ENCODE peak calls at places on chromosome 13, in four cellular contexts. X is B cell, Q is ELF-1, V is ELR. I is an unnamed sample.
A peak's percentile ranks its signal among the peaks of the same experiment; 100 is the strongest.

GRCh38 chr13:48578516-48579166 is 45.8 kb upstream of the RCBTB2 start:
- DNase-seq in Q (no peak), X (no peak), V (no peak), I (no peak)

GRCh38 chr13:46211116-46211515 is 612 bp upstream of the LRRC63 start:
- DNase-seq in X (peak; percentile 22), V (peak; percentile 9), Q (no peak), I (no peak)

GRCh38 chr13:77377016-77377415 is 50.1 kb upstream of the MYCBP2 start:
- DNase-seq in Q (no peak), V (no peak), X (no peak), I (no peak)

GRCh38 chr13:37058801-37059135 is 720 bp downstream of the SUPT20H start:
- DNase-seq in Q (no peak), X (peak; percentile 15), V (peak; percentile 42), I (no peak)

GRCh38 chr13:49071341-49071937 is 95.7 kb downstream of the FNDC3A start:
- DNase-seq in X (no peak), V (peak; percentile 26), Q (no peak), I (no peak)

GRCh38 chr13:75875450-75875849 is 239.3 kb downstream of the LMO7 start:
- DNase-seq in X (no peak), V (no peak), Q (no peak), I (no peak)

GRCh38 chr13:94712287-94712811 is at the start of gene SOX21:
- DNase-seq in V (peak; percentile 13), X (peak; percentile 37), Q (peak; percentile 55), I (peak; percentile 26)

GRCh38 chr13:39913928-39914327 is 258.5 kb downstream of the COG6 start:
- DNase-seq in V (no peak), Q (no peak), X (no peak), I (no peak)

GRCh38 chr13:111939285-111940278 is 127.4 kb upstream of the SOX1 start:
- DNase-seq in Q (no peak), X (no peak), V (no peak), I (no peak)

GRCh38 chr13:93824286-93824685 is 597.7 kb downstream of the GPC6 start:
- DNase-seq in X (no peak), V (no peak), Q (no peak), I (no peak)

GRCh38 chr13:113533441-113533840 is 42.9 kb upstream of the DCUN1D2 start:
- DNase-seq in X (no peak), V (no peak), Q (peak; percentile 82), I (no peak)

GRCh38 chr13:113413178-113413897 is 40.0 kb downstream of the ADPRHL1 start:
- DNase-seq in Q (peak; percentile 56), V (no peak), X (no peak), I (no peak)

GRCh38 chr13:103663996-103664395 is 597.8 kb upstream of the SLC10A2 start:
- DNase-seq in Q (no peak), V (no peak), X (no peak), I (no peak)

GRCh38 chr13:30576528-30576927 is 41.2 kb upstream of the USPL1 start:
- DNase-seq in Q (no peak), V (peak; percentile 68), X (no peak), I (no peak)

GRCh38 chr13:83618966-83619365 is 263.3 kb downstream of the SLITRK1 start:
- DNase-seq in X (no peak), Q (no peak), V (peak; percentile 61), I (no peak)

GRCh38 chr13:79246575-79246949 is 159.5 kb downstream of the RBM26 start:
- DNase-seq in X (no peak), V (no peak), Q (no peak), I (no peak)

GRCh38 chr13:27338816-27339215 is 68.2 kb downstream of the RASL11A start:
- DNase-seq in V (peak; percentile 53), Q (peak; percentile 59), X (no peak), I (no peak)

GRCh38 chr13:31242935-31243334 is 43.2 kb downstream of the B3GLCT start:
- DNase-seq in Q (no peak), V (no peak), X (no peak), I (no peak)

GRCh38 chr13:35838356-35838755 is 292.8 kb downstream of the DCLK1 start:
- DNase-seq in X (no peak), V (peak; percentile 85), Q (no peak), I (no peak)

GRCh38 chr13:101490400-101491015 is 38.0 kb downstream of the ITGBL1 start:
- DNase-seq in Q (no peak), V (peak; percentile 59), X (no peak), I (no peak)

I was measured in GM06990.